ENCODE peak calls at places on chromosome 7, in five cellular contexts. S, R, E, F and N are unnamed samples.

GRCh38 chr7:111987115-111987826 is 218.9 kb downstream of the DOCK4 start:
- DNase-seq in S (no peak), E (no peak), R (no peak), F (no peak), N (no peak)

GRCh38 chr7:102146989-102147388 is 139.7 kb upstream of the SH2B2 start:
- DNase-seq in E (no peak), R (no peak), F (no peak), S (no peak), N (no peak)

GRCh38 chr7:15937571-15937970 is 251.1 kb upstream of the MEOX2 start:
- DNase-seq in E (no peak), R (no peak), S (no peak), F (no peak), N (no peak)

GRCh38 chr7:7146837-7147236 is 35.5 kb upstream of the C1GALT1 start:
- DNase-seq in S (no peak), R (no peak), F (no peak), E (no peak), N (no peak)

GRCh38 chr7:129160161-129160911 is 15.8 kb downstream of the TSPAN33 start:
- DNase-seq in R (peak), F (no peak), E (no peak), S (no peak), N (no peak)

GRCh38 chr7:158263964-158264748 is 323.5 kb downstream of the PTPRN2 start:
- DNase-seq in E (peak), R (no peak), F (peak), S (no peak), N (no peak)

GRCh38 chr7:77199008-77199966 is at the start of gene FGL2:
- DNase-seq in S (no peak), F (peak), R (peak), E (peak), N (peak)

GRCh38 chr7:2109936-2110585 is 122.7 kb downstream of the MAD1L1 start:
- DNase-seq in R (no peak), E (no peak), F (no peak), S (peak), N (no peak)

GRCh38 chr7:42222891-42223290 is 14.1 kb downstream of the GLI3 start:
- DNase-seq in F (no peak), R (peak), S (no peak), E (peak), N (no peak)

GRCh38 chr7:36048141-36048901 is 104.7 kb upstream of the EEPD1 start:
- DNase-seq in F (no peak), E (peak), S (no peak), R (no peak), N (no peak)

GRCh38 chr7:46108272-46108671 is 187.2 kb upstream of the IGFBP3 start:
- DNase-seq in E (no peak), S (no peak), R (no peak), F (no peak), N (no peak)

GRCh38 chr7:100573691-100574361 is at the start of gene SAP25:
- DNase-seq in F (no peak), S (no peak), E (no peak), R (peak), N (no peak)

GRCh38 chr7:36231406-36231805 is 78.4 kb downstream of the EEPD1 start:
- DNase-seq in E (no peak), F (no peak), S (no peak), R (no peak), N (peak)

GRCh38 chr7:31066516-31067130 is 14.5 kb downstream of the ADCYAP1R1 start:
- DNase-seq in R (no peak), S (no peak), E (peak), F (no peak), N (no peak)

GRCh38 chr7:117567781-117568180 is 88.0 kb downstream of the CFTR start:
- DNase-seq in R (no peak), E (no peak), S (no peak), F (no peak), N (no peak)

GRCh38 chr7:151958036-151959010 is 2.1 kb downstream of the GALNTL5 start:
- DNase-seq in F (no peak), S (no peak), R (no peak), E (no peak), N (no peak)

GRCh38 chr7:132526111-132526741 is 50.0 kb downstream of the PLXNA4 start:
- DNase-seq in E (no peak), S (no peak), F (no peak), R (no peak), N (no peak)

GRCh38 chr7:31094271-31094670 is 42.2 kb downstream of the ADCYAP1R1 start:
- DNase-seq in E (peak), S (no peak), F (peak), R (no peak), N (peak)

GRCh38 chr7:28347964-28348363 is 64.4 kb upstream of the CREB5 start:
- DNase-seq in E (no peak), R (no peak), F (no peak), S (no peak), N (no peak)

GRCh38 chr7:156994417-156994816 is 16.0 kb downstream of the MNX1 start:
- DNase-seq in E (no peak), F (no peak), R (no peak), S (no peak), N (peak)

GRCh38 chr7:83162402-83163256 is at the start of gene PCLO:
- DNase-seq in E (peak), R (peak), S (peak), F (no peak), N (peak)

GRCh38 chr7:127239814-127240213 is 12.9 kb downstream of the GRM8 start:
- DNase-seq in F (no peak), R (peak), E (no peak), S (no peak), N (no peak)

GRCh38 chr7:103862302-103863035 is 127.0 kb downstream of the RELN start:
- DNase-seq in E (no peak), S (no peak), F (no peak), R (no peak), N (no peak)

GRCh38 chr7:66778201-66778600 is 37.7 kb downstream of the RABGEF1 start:
- DNase-seq in R (no peak), F (no peak), E (no peak), S (no peak), N (no peak)

GRCh38 chr7:20778063-20778721 is 8.5 kb downstream of the SP8 start:
- DNase-seq in S (no peak), F (no peak), R (peak), E (no peak), N (no peak)

GRCh38 chr7:86926732-86927131 is 132.7 kb downstream of the ELAPOR2 start:
- DNase-seq in R (no peak), E (no peak), F (no peak), S (peak), N (no peak)

GRCh38 chr7:18866359-18867036 is 250.9 kb downstream of the TWIST1 start:
- DNase-seq in F (peak), S (peak), E (peak), R (no peak), N (peak)

GRCh38 chr7:2954433-2954853 is 89.2 kb downstream of the CARD11 start:
- DNase-seq in R (no peak), E (peak), S (no peak), F (peak), N (peak)

GRCh38 chr7:104482362-104483042 is 154.1 kb downstream of the LHFPL3 start:
- DNase-seq in R (no peak), E (no peak), F (no peak), S (no peak), N (no peak)

GRCh38 chr7:917255-918117 is 37.0 kb downstream of the ADAP1 start:
- DNase-seq in R (no peak), E (peak), F (peak), S (no peak), N (no peak)

GRCh38 chr7:131225619-131226101 is 102.0 kb upstream of the MKLN1 start:
- DNase-seq in E (peak), S (no peak), R (no peak), F (no peak), N (no peak)

GRCh38 chr7:94301024-94301588 is 93.6 kb upstream of the COL1A2 start:
- DNase-seq in E (peak), S (peak), F (peak), R (peak), N (peak)

GRCh38 chr7:89994483-89994882 is 159.8 kb upstream of the STEAP1 start:
- DNase-seq in R (no peak), S (no peak), E (no peak), F (no peak), N (no peak)

GRCh38 chr7:1425292-1426136 is 33.8 kb downstream of the MICALL2 start:
- DNase-seq in F (no peak), E (no peak), R (peak), S (peak), N (no peak)

GRCh38 chr7:74665296-74665938 is 7.9 kb downstream of the GTF2I start:
- DNase-seq in F (no peak), E (peak), R (no peak), S (no peak), N (no peak)

GRCh38 chr7:48088559-48089414 is at the start of gene UPP1:
- DNase-seq in S (peak), E (peak), F (peak), R (peak), N (peak)

GRCh38 chr7:67251986-67252558 is 255.4 kb downstream of the TYW1 start:
- DNase-seq in F (no peak), S (no peak), E (no peak), R (no peak), N (no peak)

GRCh38 chr7:116954443-116954838 is 1.1 kb downstream of the ST7 start:
- DNase-seq in F (no peak), R (no peak), S (no peak), E (no peak), N (no peak)

GRCh38 chr7:107128748-107129147 is 40.1 kb upstream of the HBP1 start:
- DNase-seq in S (no peak), F (no peak), R (no peak), E (no peak), N (no peak)

GRCh38 chr7:47873767-47874166 is 74.5 kb downstream of the PKD1L1 start:
- DNase-seq in E (no peak), S (no peak), R (no peak), F (no peak), N (no peak)

GRCh38 chr7:142158741-142159496 is 47.4 kb downstream of the MGAM2 start:
- DNase-seq in S (no peak), R (no peak), E (no peak), F (no peak), N (no peak)

GRCh38 chr7:142150869-142151268 is 39.4 kb downstream of the MGAM2 start:
- DNase-seq in E (no peak), S (no peak), R (no peak), F (no peak), N (no peak)

GRCh38 chr7:142152076-142152475 is 40.6 kb downstream of the MGAM2 start:
- DNase-seq in S (no peak), F (no peak), E (no peak), R (no peak), N (no peak)

DNA sequence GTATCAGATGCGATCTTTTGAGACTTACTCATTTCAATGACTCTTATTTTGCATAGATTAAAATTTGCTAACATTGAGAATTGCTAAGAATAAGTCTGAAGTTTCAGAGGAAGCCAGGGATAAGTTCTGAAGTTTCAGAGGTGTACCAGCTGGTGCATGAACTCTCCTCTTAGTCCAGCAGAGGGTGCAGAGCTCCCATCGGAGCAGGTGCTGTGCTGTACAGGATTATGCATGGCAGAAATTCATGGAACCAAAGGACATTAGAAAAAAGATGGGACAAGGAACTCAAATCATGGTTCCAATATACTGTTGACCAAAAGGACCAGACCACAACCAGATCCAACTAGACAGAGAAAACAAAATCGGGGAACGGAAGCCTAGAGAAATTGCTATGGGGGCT is 41.9 kb downstream of the MGAM2 start:
- DNase-seq in R (no peak), E (no peak), S (no peak), F (no peak), N (no peak)
- TF ChIP-seq CTCF in R (peak), E (no peak), S (peak), F (no peak), N (no peak)

DNA sequence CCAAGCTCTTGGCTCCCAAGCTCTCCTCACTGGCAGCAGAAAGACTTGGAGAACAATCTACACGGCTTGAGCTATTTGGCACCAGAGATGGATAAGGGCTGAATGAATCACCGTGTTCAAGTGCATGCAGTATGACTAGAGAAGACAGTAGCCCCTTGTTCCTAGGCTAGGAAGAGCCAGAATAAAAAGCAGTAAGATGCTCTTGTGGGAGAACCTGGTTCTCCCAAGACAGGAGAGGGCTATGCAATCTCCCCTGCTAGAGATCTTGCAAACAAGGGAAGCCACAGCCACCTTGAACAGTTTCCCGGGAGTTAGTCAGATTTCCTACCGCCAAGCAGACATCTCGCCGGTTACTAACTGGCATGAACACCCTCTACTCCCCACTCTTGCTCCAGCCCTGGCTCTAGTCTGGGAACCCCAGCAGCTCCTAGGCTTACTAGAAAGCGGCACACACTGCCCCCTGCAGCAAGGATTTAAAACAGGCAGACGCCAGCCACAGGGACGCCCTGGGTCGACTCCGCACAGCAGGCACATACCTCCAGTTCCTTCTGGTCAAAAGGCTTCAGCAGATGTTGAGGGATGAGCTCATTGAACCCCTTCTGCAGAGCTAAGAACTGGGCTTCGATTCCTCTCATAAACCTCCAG is 107.3 kb downstream of the SMURF1 start:
- DNase-seq in E (no peak), R (peak), F (peak), S (no peak), N (no peak)
- TF ChIP-seq CTCF in E (peak), R (peak), F (peak), S (no peak), N (no peak)

DNA sequence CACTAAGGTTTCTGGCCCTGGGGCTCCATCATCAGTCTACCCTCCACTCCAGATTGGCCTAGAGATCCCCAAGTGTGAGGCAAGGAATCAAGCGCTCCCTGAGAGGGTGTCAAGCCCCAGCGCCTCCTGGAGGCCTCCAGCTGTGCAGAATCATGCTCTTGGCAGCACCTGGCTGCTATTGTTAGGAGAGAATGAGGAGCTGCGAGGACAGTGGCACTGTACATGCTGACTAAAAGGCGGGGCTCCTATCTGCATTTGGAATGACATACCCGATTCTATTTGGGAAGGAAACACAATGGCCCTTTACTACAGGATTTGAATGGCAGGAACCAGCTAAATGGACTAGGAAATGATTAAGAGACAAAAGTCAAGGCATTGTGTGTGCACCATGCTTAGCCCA is 106.2 kb downstream of the KBTBD2 start:
- DNase-seq in S (no peak), E (no peak), F (no peak), R (peak), N (no peak)
- TF ChIP-seq CTCF in S (no peak), E (no peak), F (no peak), R (no peak), N (no peak)

DNA sequence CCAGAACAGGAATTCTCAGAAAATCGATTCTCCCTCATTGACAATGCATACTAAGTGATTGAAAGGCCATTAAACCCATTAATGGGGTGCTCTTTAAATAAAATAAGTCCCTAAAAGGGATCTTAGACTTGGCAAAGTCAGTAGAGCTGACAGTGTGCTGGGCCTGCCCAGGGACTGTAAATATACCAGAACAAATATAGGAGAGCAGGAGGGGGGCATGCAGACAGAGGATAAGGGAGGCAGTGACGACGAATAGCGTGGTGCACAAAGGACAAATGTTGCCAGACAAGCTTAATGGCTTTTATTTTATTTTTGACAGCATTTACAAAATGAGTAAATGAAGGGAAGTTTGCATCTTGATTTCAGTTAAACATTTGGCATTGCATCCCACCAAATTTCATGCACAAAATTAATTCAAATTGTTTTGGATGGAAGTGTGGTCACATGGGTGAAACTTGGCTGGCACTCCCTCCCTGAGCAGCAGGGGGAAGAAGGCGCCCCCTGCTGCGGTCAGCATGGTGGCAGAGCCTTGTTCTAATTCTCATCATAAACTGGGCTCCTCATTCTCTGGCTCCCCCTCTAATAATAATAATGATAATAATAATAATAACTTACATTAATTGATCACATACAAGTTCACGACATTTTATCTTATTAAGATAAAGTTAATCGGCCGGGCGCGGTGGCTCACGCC is 215.9 kb downstream of the SNX10 start:
- DNase-seq in S (no peak), F (no peak), R (no peak), E (no peak), N (no peak)
- TF ChIP-seq CTCF in S (no peak), F (no peak), R (peak), E (no peak), N (no peak)

GRCh38 chr7:85887133-85887532 is 700.3 kb upstream of the SEMA3D start:
- DNase-seq in F (no peak), S (no peak), E (no peak), R (peak), N (no peak)

DNA sequence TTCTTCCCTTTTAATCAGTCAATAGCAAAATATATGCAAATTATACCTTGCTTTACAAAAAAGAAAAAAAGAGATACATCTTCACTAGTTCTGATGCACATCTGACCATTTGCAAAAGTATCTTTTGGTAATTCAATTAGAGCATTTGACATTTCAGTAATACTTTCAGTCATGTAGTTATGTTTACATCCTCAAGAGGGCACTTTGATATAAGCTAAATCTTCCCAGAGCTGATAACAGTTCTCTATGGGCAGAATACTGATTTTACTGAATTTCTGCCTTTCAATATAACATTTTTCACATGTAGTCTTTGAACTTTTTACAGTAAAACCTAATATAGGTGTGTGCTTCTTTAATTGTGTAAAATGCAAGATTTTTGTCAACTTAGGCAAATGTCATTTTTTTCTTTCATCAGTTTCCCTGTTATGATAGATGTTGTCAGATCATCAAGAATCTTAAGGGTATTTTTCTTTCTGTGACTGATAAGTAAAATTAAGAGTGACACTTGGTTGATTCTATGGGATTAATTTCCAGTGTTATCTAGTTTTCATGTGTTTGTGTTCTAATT is 703.5 kb upstream of the SEMA3D start:
- DNase-seq in F (no peak), E (no peak), S (peak), R (no peak), N (no peak)
- TF ChIP-seq CTCF in F (peak), E (peak), S (peak), R (peak), N (no peak)

DNA sequence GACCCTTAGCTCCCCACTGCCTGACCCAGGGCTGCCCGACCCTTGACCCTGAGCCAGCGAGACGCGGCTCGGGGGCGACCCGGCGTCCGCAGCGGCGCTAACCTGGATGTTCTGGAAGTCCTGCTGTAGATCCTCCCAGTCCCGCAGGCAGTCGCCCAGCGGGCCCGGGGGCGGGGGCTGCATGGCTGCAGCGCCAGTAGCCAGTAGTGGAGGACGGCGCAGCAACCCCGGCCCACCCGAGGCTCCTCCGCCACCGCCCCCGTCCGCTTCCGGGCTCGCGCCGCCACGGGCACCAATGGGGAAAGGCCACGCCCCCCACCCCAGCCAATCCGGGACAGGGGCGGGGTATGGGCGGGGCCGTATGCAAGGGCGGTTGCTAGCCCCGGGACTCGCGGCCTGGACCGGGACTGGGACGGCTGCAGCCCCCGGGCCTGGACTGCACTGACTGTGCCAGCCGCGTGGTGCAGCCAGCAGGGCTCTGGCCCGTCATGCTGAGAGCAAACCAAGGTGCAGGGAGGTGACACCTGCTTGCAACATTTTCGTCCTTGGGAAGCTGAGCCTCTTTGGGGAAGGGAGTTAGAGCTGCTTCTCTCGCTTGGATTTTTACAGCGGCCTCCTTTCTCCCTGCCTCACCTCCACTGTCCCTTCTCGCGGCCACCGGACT is at the start of gene TMEM120A:
- DNase-seq in E (peak), R (peak), S (peak), F (peak), N (peak)
- TF ChIP-seq CTCF in E (peak), R (peak), S (no peak), F (peak), N (no peak)